ENCODE peak calls at places on chromosome 10, in ten cellular contexts. K is HuH-7.5; X is AG10803; E is HEK293T; L is OCI-LY7; V is stimulated activated CD4-positive, alpha-beta T cell treated with anti-CD3 and anti-CD28 coated beads, Interleukin-1b, Interleukin-23, amount 100 ng/mL, for 4 hours; Y is SW 1271; Z is NCI-H748 treated with DMSO at 0.1 percent for 48 hours; B is GM10248; G is neuronal stem cell. T is an unnamed sample.

GRCh38 chr10:71920540-71921318 is 43.5 kb upstream of the CHST3 start:
- DNase-seq in Z (no peak), E (no peak), V (no peak), G (no peak), B (no peak), K (no peak), X (no peak), Y (no peak), L (no peak), T (no peak)

GRCh38 chr10:122236690-122237306 is 34.3 kb upstream of the BTBD16 start:
- DNase-seq in L (no peak), V (no peak), Y (no peak), K (no peak), X (no peak), G (no peak), B (no peak), E (no peak), Z (peak), T (no peak)

GRCh38 chr10:48249763-48250351 is 24.6 kb downstream of the FRMPD2 start:
- DNase-seq in X (no peak), G (no peak), Z (no peak), E (no peak), K (no peak), V (no peak), Y (no peak), B (peak), L (no peak), T (no peak)

GRCh38 chr10:113029055-113029440 is 79.0 kb downstream of the TCF7L2 start:
- DNase-seq in Y (no peak), X (no peak), E (no peak), K (no peak), G (no peak), V (no peak), L (no peak), B (no peak), Z (no peak), T (no peak)

GRCh38 chr10:70132098-70133029 is at the start of gene AIFM2:
- DNase-seq in V (peak), K (peak), L (no peak), E (peak), Y (peak), Z (no peak), G (peak), X (peak), B (peak), T (no peak)

GRCh38 chr10:55311823-55312431 is 510.9 kb upstream of the PCDH15 start:
- DNase-seq in L (no peak), E (no peak), X (no peak), G (no peak), Z (no peak), B (no peak), Y (no peak), K (no peak), V (no peak), T (no peak)

GRCh38 chr10:33955676-33956075 is 621.2 kb upstream of the NRP1 start:
- DNase-seq in B (no peak), V (no peak), Y (no peak), X (no peak), K (no peak), Z (no peak), E (no peak), L (no peak), G (no peak), T (no peak)

GRCh38 chr10:11010582-11010981 is 7.1 kb upstream of the CELF2 start:
- DNase-seq in E (no peak), B (no peak), Y (no peak), K (no peak), G (no peak), V (no peak), X (no peak), Z (no peak), L (no peak), T (no peak)

GRCh38 chr10:121559321-121559720 is 38.9 kb downstream of the FGFR2 start:
- DNase-seq in Y (no peak), K (no peak), X (no peak), G (no peak), V (no peak), B (no peak), L (no peak), E (no peak), Z (no peak), T (no peak)

GRCh38 chr10:15719062-15719898 is 442 bp downstream of the ITGA8 start:
- DNase-seq in Y (no peak), V (no peak), L (no peak), E (peak), B (no peak), G (peak), X (peak), Z (no peak), K (no peak), T (no peak)

GRCh38 chr10:96642973-96643372 is 56.2 kb upstream of the TM9SF3 start:
- DNase-seq in B (peak), Z (peak), K (peak), X (peak), Y (peak), E (peak), G (peak), V (peak), L (peak), T (no peak)

GRCh38 chr10:79202188-79203013 is 133.6 kb downstream of the ZMIZ1 start:
- DNase-seq in E (peak), K (peak), B (peak), X (peak), V (peak), L (peak), G (no peak), Y (peak), Z (peak), T (no peak)

GRCh38 chr10:112783653-112784426 is 166.2 kb upstream of the TCF7L2 start:
- DNase-seq in L (no peak), Z (peak), X (peak), G (no peak), B (no peak), V (no peak), Y (no peak), E (peak), K (no peak), T (no peak)

GRCh38 chr10:71868192-71868697 is 17.2 kb upstream of the PSAP start:
- DNase-seq in Y (peak), K (no peak), B (no peak), V (no peak), Z (no peak), X (peak), E (no peak), L (peak), G (no peak), T (no peak)

GRCh38 chr10:52755297-52756062 is 17.1 kb downstream of the MBL2 start:
- DNase-seq in Z (no peak), G (no peak), E (no peak), B (no peak), L (no peak), Y (no peak), V (no peak), X (peak), K (no peak), T (no peak)

GRCh38 chr10:24254180-24254579 is 45.2 kb downstream of the KIAA1217 start:
- DNase-seq in K (no peak), Y (no peak), X (peak), E (no peak), V (no peak), G (no peak), L (no peak), Z (no peak), B (no peak), T (no peak)

GRCh38 chr10:30639946-30640786 is 10.6 kb upstream of the LYZL2 start:
- DNase-seq in K (peak), Z (peak), G (peak), B (peak), X (peak), V (no peak), E (peak), Y (peak), L (peak), T (no peak)

GRCh38 chr10:21398549-21399345 is 126.7 kb downstream of the SKIDA1 start:
- DNase-seq in L (no peak), Y (no peak), Z (no peak), E (no peak), B (no peak), V (no peak), X (peak), G (no peak), K (no peak), T (no peak)

GRCh38 chr10:96765406-96766240 is 45.3 kb upstream of the PIK3AP1 start:
- DNase-seq in Z (no peak), E (peak), V (peak), X (peak), Y (peak), K (peak), G (no peak), B (peak), L (peak), T (no peak)

GRCh38 chr10:78028438-78029293 is 649 bp downstream of the POLR3A start:
- DNase-seq in X (peak), G (peak), E (no peak), V (no peak), Z (no peak), B (no peak), K (no peak), L (peak), Y (no peak), T (no peak)

GRCh38 chr10:69640196-69640980 is 10.3 kb downstream of the FAM241B start:
- DNase-seq in E (no peak), G (no peak), K (no peak), V (no peak), B (no peak), Z (no peak), X (no peak), L (no peak), Y (no peak), T (no peak)

GRCh38 chr10:61481597-61481996 is 28.4 kb upstream of the TMEM26 start:
- DNase-seq in V (no peak), Y (no peak), X (no peak), B (no peak), G (no peak), E (no peak), Z (no peak), L (no peak), K (no peak), T (no peak)

GRCh38 chr10:113060221-113061053 is 110.4 kb downstream of the TCF7L2 start:
- DNase-seq in G (no peak), V (no peak), Z (no peak), Y (no peak), X (no peak), K (no peak), B (no peak), E (no peak), L (no peak), T (no peak)

GRCh38 chr10:123301077-123301875 is 147.1 kb downstream of the BUB3 start:
- DNase-seq in Z (peak), B (no peak), E (peak), X (no peak), L (no peak), V (no peak), K (no peak), G (no peak), Y (no peak), T (no peak)

GRCh38 chr10:60422809-60423208 is 33.1 kb upstream of the ANK3 start:
- DNase-seq in E (no peak), L (no peak), Z (no peak), V (no peak), Y (no peak), B (no peak), X (no peak), K (peak), G (no peak), T (no peak)

GRCh38 chr10:69376662-69377061 is 40.1 kb downstream of the TACR2 start:
- DNase-seq in V (no peak), G (no peak), E (no peak), K (no peak), B (no peak), Z (no peak), L (no peak), Y (no peak), X (no peak), T (no peak)

GRCh38 chr10:47441973-47442750 is 41.8 kb downstream of the ANXA8 start:
- DNase-seq in Z (no peak), V (no peak), X (no peak), Y (no peak), L (no peak), K (no peak), B (no peak), G (no peak), E (no peak), T (no peak)

GRCh38 chr10:45404087-45404769 is 30.2 kb downstream of the ALOX5 start:
- DNase-seq in B (no peak), Z (no peak), Y (no peak), V (no peak), X (no peak), L (no peak), G (no peak), K (no peak), E (no peak), T (no peak)